ENCODE peak calls at places on chromosomes 12 and 14, in six cellular contexts. Q, U, R, V, E and D are unnamed samples.

GRCh38 chr12:68538722-68539614 is 71.7 kb upstream of the RAP1B start:
- DNase-seq in U (peak; percentile 62), E (no peak), V (peak; percentile 66), R (no peak), Q (peak; percentile 24), D (peak; percentile 80)

GRCh38 chr12:119684730-119685129 is 16.8 kb downstream of the PRKAB1 start:
- DNase-seq in Q (no peak), V (no peak), E (no peak), R (no peak), U (no peak), D (no peak)

GRCh38 chr12:1093166-1093751 is 102.2 kb downstream of the ERC1 start:
- DNase-seq in R (peak; percentile 71), Q (no peak), E (no peak), V (peak; percentile 73), U (no peak), D (no peak)

GRCh38 chr14:72699852-72700257 is 194.0 kb downstream of the DPF3 start:
- DNase-seq in E (no peak), V (peak; percentile 4), Q (no peak), U (no peak), R (no peak), D (peak; percentile 71)

GRCh38 chr12:42589465-42590323 is at the start of gene PRICKLE1:
- DNase-seq in U (peak; percentile 62), Q (peak; percentile 20), E (peak; percentile 43), V (peak; percentile 69), R (no peak), D (peak; percentile 67)

GRCh38 chr12:85794551-85794950 is 41.7 kb downstream of the RASSF9 start:
- DNase-seq in E (no peak), Q (no peak), U (no peak), V (no peak), R (no peak), D (no peak)

GRCh38 chr12:54287316-54288157 is 7.0 kb downstream of the HNRNPA1 start:
- DNase-seq in R (no peak), U (no peak), V (no peak), Q (no peak), E (no peak), D (no peak)

GRCh38 chr12:4307593-4308333 is 13.2 kb upstream of the TIGAR start:
- DNase-seq in R (peak; percentile 79), E (no peak), U (no peak), V (peak; percentile 71), Q (peak; percentile 80), D (peak; percentile 89)

GRCh38 chr12:95605087-95605486 is 53.8 kb upstream of the USP44 start:
- DNase-seq in U (no peak), E (no peak), V (peak; percentile 90), Q (no peak), R (no peak), D (no peak)

GRCh38 chr14:32078794-32079663 is 1.9 kb downstream of the ARHGAP5 start:
- DNase-seq in Q (no peak), U (no peak), R (peak; percentile 96), V (peak; percentile 33), E (no peak), D (no peak)

GRCh38 chr12:132610051-132610759 is at the start of gene LRCOL1:
- DNase-seq in U (peak; percentile 51), Q (no peak), E (no peak), R (no peak), V (peak; percentile 55), D (no peak)

GRCh38 chr12:107093547-107094448 is at the start of gene CRY1:
- DNase-seq in R (peak; percentile 89), U (peak; percentile 97), Q (peak; percentile 95), V (peak; percentile 98), E (peak; percentile 66), D (peak; percentile 98)

GRCh38 chr12:9243999-9244649 is 35.9 kb upstream of the PZP start:
- DNase-seq in Q (no peak), U (no peak), V (no peak), E (no peak), R (peak; percentile 50), D (no peak)

GRCh38 chr12:123763093-123763492 is 992 bp downstream of the DNAH10 start:
- DNase-seq in U (no peak), E (no peak), V (no peak), R (no peak), Q (peak; percentile 24), D (peak; percentile 44)

GRCh38 chr14:41606249-41607118 is at the start of gene LRFN5:
- DNase-seq in Q (no peak), R (no peak), U (no peak), E (no peak), V (no peak), D (peak; percentile 67)

GRCh38 chr12:49347307-49348237 is 884 bp downstream of the DNAJC22 start:
- DNase-seq in U (peak; percentile 80), E (peak; percentile 94), R (peak; percentile 95), V (peak; percentile 69), Q (peak; percentile 91), D (peak; percentile 86)

GRCh38 chr14:92392726-92393125 is 69.8 kb downstream of the SLC24A4 start:
- DNase-seq in U (no peak), R (no peak), E (no peak), V (no peak), Q (no peak), D (no peak)

GRCh38 chr12:2829275-2829674 is 5.6 kb downstream of the NRIP2 start:
- DNase-seq in Q (no peak), V (no peak), R (no peak), E (no peak), U (no peak), D (no peak)

GRCh38 chr12:55996715-55997534 is at the start of gene SUOX:
- DNase-seq in U (peak; percentile 96), Q (peak; percentile 97), V (peak; percentile 98), R (peak; percentile 98), E (peak; percentile 94), D (peak; percentile 99)

GRCh38 chr12:92552412-92553108 is 150.2 kb upstream of the PLEKHG7 start:
- DNase-seq in U (no peak), E (no peak), R (no peak), Q (no peak), V (peak; percentile 56), D (no peak)

GRCh38 chr14:52944267-52944666 is 6.6 kb downstream of the FERMT2 start:
- DNase-seq in V (no peak), U (no peak), E (no peak), R (no peak), Q (no peak), D (no peak)

GRCh38 chr12:132734206-132734605 is 23.6 kb downstream of the PGAM5 start:
- DNase-seq in E (no peak), R (no peak), Q (no peak), U (no peak), V (no peak), D (no peak)

GRCh38 chr12:51051787-51052186 is 3.7 kb downstream of the LETMD1 start:
- DNase-seq in E (no peak), R (no peak), V (no peak), Q (no peak), U (no peak), D (no peak)

GRCh38 chr14:54487771-54488170 is 1.0 kb downstream of the GMFB start:
- DNase-seq in V (peak; percentile 59), R (no peak), E (no peak), U (no peak), Q (no peak), D (no peak)

GRCh38 chr14:70906785-70907171 is 481 bp upstream of the PCNX1 start:
- DNase-seq in R (no peak), Q (no peak), E (no peak), U (no peak), V (peak; percentile 57), D (no peak)

GRCh38 chr12:1234073-1234472 is 243.1 kb downstream of the ERC1 start:
- DNase-seq in R (peak; percentile 2), Q (no peak), U (no peak), V (peak; percentile 10), E (no peak), D (no peak)

GRCh38 chr14:30251557-30252100 is 307.3 kb upstream of the G2E3 start:
- DNase-seq in U (no peak), Q (no peak), E (no peak), R (no peak), V (peak; percentile 13), D (no peak)

GRCh38 chr12:6074394-6074793 is 50.1 kb downstream of the VWF start:
- DNase-seq in V (no peak), Q (no peak), U (no peak), R (no peak), E (no peak), D (no peak)

GRCh38 chr12:6076340-6076739 is 48.1 kb downstream of the VWF start:
- DNase-seq in U (no peak), E (no peak), Q (no peak), V (no peak), R (no peak), D (no peak)

GRCh38 chr12:6076776-6077700 is 47.4 kb downstream of the VWF start:
- DNase-seq in R (no peak), Q (no peak), U (no peak), V (no peak), E (no peak), D (no peak)

GRCh38 chr12:6073426-6073825 is 51.0 kb downstream of the VWF start:
- DNase-seq in R (peak; percentile 43), E (no peak), U (no peak), V (no peak), Q (no peak), D (no peak)

GRCh38 chr12:6074979-6075585 is 49.4 kb downstream of the VWF start:
- DNase-seq in R (no peak), E (no peak), Q (peak; percentile 36), U (no peak), V (peak; percentile 49), D (no peak)
- TF ChIP-seq POLR2A in R (no peak), E (no peak), Q (no peak), U (no peak), V (peak; percentile 67), D (no peak)

GRCh38 chr12:108789546-108789945 is 58.2 kb upstream of the CORO1C start:
- DNase-seq in V (no peak), R (no peak), U (no peak), E (no peak), Q (no peak), D (no peak)
- TF ChIP-seq POLR2AphosphoS5 in V (no peak), R (no peak), U (no peak), E (no peak), Q (no peak), D (no peak)

GRCh38 chr12:120725659-120726509 is at the start of gene ACADS:
- DNase-seq in V (peak; percentile 82), E (peak; percentile 99), U (peak; percentile 92), Q (peak; percentile 95), R (peak; percentile 73), D (peak; percentile 95)
- TF ChIP-seq POLR2A in V (peak; percentile 47), E (peak; percentile 64), U (no peak), Q (peak; percentile 83), R (peak; percentile 45), D (peak; percentile 28)

GRCh38 chr12:27965966-27966365 is 6.6 kb downstream of the PTHLH start:
- DNase-seq in R (no peak), E (no peak), U (no peak), V (peak; percentile 50), Q (no peak), D (no peak)

GRCh38 chr12:27969011-27969900 is 3.3 kb downstream of the PTHLH start:
- DNase-seq in Q (no peak), E (no peak), R (no peak), U (peak; percentile 58), V (peak; percentile 43), D (peak; percentile 65)

GRCh38 chr12:27967551-27968054 is 4.9 kb downstream of the PTHLH start:
- DNase-seq in Q (no peak), U (no peak), R (no peak), V (no peak), E (no peak), D (no peak)

GRCh38 chr12:27965411-27965810 is 7.1 kb downstream of the PTHLH start:
- DNase-seq in E (no peak), V (no peak), Q (no peak), U (no peak), R (no peak), D (no peak)

GRCh38 chr12:27966870-27967269 is 5.7 kb downstream of the PTHLH start:
- DNase-seq in Q (no peak), R (peak; percentile 20), V (peak; percentile 91), E (no peak), U (no peak), D (no peak)
- TF ChIP-seq POLR2AphosphoS5 in Q (no peak), R (no peak), V (peak; percentile 48), E (no peak), U (no peak), D (no peak)